ENCODE peak calls at places on chromosomes 7 and 10, in six cellular contexts. One of them, this sample, is unnamed.

GRCh38 chr7:143492043-143492471 is 14.4 kb downstream of the TAS2R41 start:
- DNase-seq in GM10248: no peak
- DNase-seq in RWPE1: peak
- DNase-seq in NT2/D1: no peak
- DNase-seq in esophagus squamous epithelium: no peak
- DNase-seq in heart right ventricle: no peak
- DNase-seq in this sample: no peak

GRCh38 chr7:3821473-3821872 is 520.4 kb downstream of the SDK1 start:
- DNase-seq in RWPE1: no peak
- DNase-seq in heart right ventricle: no peak
- DNase-seq in GM10248: no peak
- DNase-seq in NT2/D1: no peak
- DNase-seq in esophagus squamous epithelium: no peak
- DNase-seq in this sample: no peak

GRCh38 chr7:28447071-28447470 is 34.8 kb downstream of the CREB5 start:
- DNase-seq in heart right ventricle: no peak
- DNase-seq in NT2/D1: no peak
- DNase-seq in esophagus squamous epithelium: no peak
- DNase-seq in GM10248: no peak
- DNase-seq in RWPE1: no peak
- DNase-seq in this sample: no peak

GRCh38 chr10:118506835-118507234 is 88.6 kb downstream of the PRLHR start:
- DNase-seq in RWPE1: no peak
- DNase-seq in esophagus squamous epithelium: no peak
- DNase-seq in heart right ventricle: no peak
- DNase-seq in GM10248: no peak
- DNase-seq in NT2/D1: no peak
- DNase-seq in this sample: no peak

GRCh38 chr7:93620057-93620456 is 45.5 kb upstream of the CALCR start:
- DNase-seq in GM10248: no peak
- DNase-seq in heart right ventricle: no peak
- DNase-seq in RWPE1: peak
- DNase-seq in NT2/D1: no peak
- DNase-seq in esophagus squamous epithelium: no peak
- DNase-seq in this sample: no peak

GRCh38 chr7:6167587-6168154 is 104.8 kb downstream of the CYTH3 start:
- DNase-seq in GM10248: no peak
- DNase-seq in heart right ventricle: no peak
- DNase-seq in NT2/D1: no peak
- DNase-seq in RWPE1: no peak
- DNase-seq in esophagus squamous epithelium: no peak
- DNase-seq in this sample: no peak

GRCh38 chr7:19919156-19920085 is 146.0 kb upstream of the TMEM196 start:
- DNase-seq in NT2/D1: no peak
- DNase-seq in heart right ventricle: no peak
- DNase-seq in RWPE1: no peak
- DNase-seq in esophagus squamous epithelium: no peak
- DNase-seq in GM10248: no peak
- DNase-seq in this sample: no peak

GRCh38 chr10:86188796-86189558 is 177.6 kb downstream of the GRID1 start:
- DNase-seq in heart right ventricle: no peak
- DNase-seq in RWPE1: no peak
- DNase-seq in GM10248: no peak
- DNase-seq in NT2/D1: no peak
- DNase-seq in esophagus squamous epithelium: no peak
- DNase-seq in this sample: no peak

GRCh38 chr10:102633282-102633681 is 11.0 kb upstream of the TRIM8 start:
- DNase-seq in esophagus squamous epithelium: no peak
- DNase-seq in NT2/D1: no peak
- DNase-seq in GM10248: no peak
- DNase-seq in RWPE1: no peak
- DNase-seq in heart right ventricle: no peak
- DNase-seq in this sample: peak

GRCh38 chr7:117809958-117810357 is 63.3 kb downstream of the CTTNBP2 start:
- DNase-seq in GM10248: no peak
- DNase-seq in heart right ventricle: no peak
- DNase-seq in NT2/D1: no peak
- DNase-seq in esophagus squamous epithelium: no peak
- DNase-seq in RWPE1: no peak
- DNase-seq in this sample: no peak

GRCh38 chr7:1380211-1380815 is 79.0 kb downstream of the MICALL2 start:
- DNase-seq in esophagus squamous epithelium: no peak
- DNase-seq in RWPE1: no peak
- DNase-seq in NT2/D1: no peak
- DNase-seq in heart right ventricle: no peak
- DNase-seq in GM10248: no peak
- DNase-seq in this sample: no peak

GRCh38 chr7:140404565-140405080 is 765 bp downstream of the RAB19 start:
- DNase-seq in heart right ventricle: no peak
- DNase-seq in RWPE1: no peak
- DNase-seq in NT2/D1: no peak
- DNase-seq in esophagus squamous epithelium: no peak
- DNase-seq in GM10248: no peak
- DNase-seq in this sample: no peak

GRCh38 chr10:15339857-15340256 is 31.2 kb downstream of the FAM171A1 start:
- DNase-seq in NT2/D1: no peak
- DNase-seq in GM10248: no peak
- DNase-seq in RWPE1: no peak
- DNase-seq in esophagus squamous epithelium: no peak
- DNase-seq in heart right ventricle: no peak
- DNase-seq in this sample: no peak

GRCh38 chr10:96496281-96496925 is 17.3 kb downstream of the TLL2 start:
- DNase-seq in NT2/D1: no peak
- DNase-seq in heart right ventricle: no peak
- DNase-seq in RWPE1: no peak
- DNase-seq in esophagus squamous epithelium: no peak
- DNase-seq in GM10248: no peak
- DNase-seq in this sample: no peak

GRCh38 chr7:542131-542934 is 22.7 kb upstream of the PDGFA start:
- DNase-seq in GM10248: no peak
- DNase-seq in RWPE1: no peak
- DNase-seq in NT2/D1: no peak
- DNase-seq in heart right ventricle: peak
- DNase-seq in esophagus squamous epithelium: no peak
- DNase-seq in this sample: no peak

GRCh38 chr7:157691521-157692155 is 354.8 kb downstream of the DNAJB6 start:
- DNase-seq in NT2/D1: no peak
- DNase-seq in heart right ventricle: no peak
- DNase-seq in GM10248: no peak
- DNase-seq in esophagus squamous epithelium: no peak
- DNase-seq in RWPE1: no peak
- DNase-seq in this sample: no peak

GRCh38 chr10:3748484-3748883 is 36.5 kb downstream of the KLF6 start:
- DNase-seq in NT2/D1: no peak
- DNase-seq in RWPE1: no peak
- DNase-seq in esophagus squamous epithelium: no peak
- DNase-seq in heart right ventricle: no peak
- DNase-seq in GM10248: no peak
- DNase-seq in this sample: no peak

GRCh38 chr10:22980822-22981221 is 53.0 kb downstream of the ARMC3 start:
- DNase-seq in esophagus squamous epithelium: no peak
- DNase-seq in NT2/D1: no peak
- DNase-seq in RWPE1: no peak
- DNase-seq in GM10248: no peak
- DNase-seq in heart right ventricle: no peak
- DNase-seq in this sample: no peak

This sample was measured in GDM1.